ENCODE peak calls at places on chromosomes 7 and 10, in four cellular contexts. H is germinal center, P is T follicular helper cell, F is fibroblast of villous mesenchyme. S is an unnamed sample.

GRCh38 chr10:14560274-14560673 is 214.4 kb downstream of the FAM107B start:
- DNase-seq in H (no peak), P (peak; percentile 51), F (peak; percentile 43), S (no peak)

GRCh38 chr10:12907651-12908050 is 93.9 kb downstream of the CCDC3 start:
- DNase-seq in H (no peak), P (no peak), F (peak; percentile 26), S (no peak)

GRCh38 chr7:28329616-28330373 is 82.5 kb upstream of the CREB5 start:
- DNase-seq in H (no peak), P (no peak), F (no peak), S (peak; percentile 23)

GRCh38 chr7:25391295-25391861 is 163.1 kb upstream of the NPVF start:
- DNase-seq in H (no peak), P (no peak), F (peak; percentile 40), S (no peak)

GRCh38 chr7:24741691-24742639 is 15.3 kb downstream of the GSDME start:
- DNase-seq in H (no peak), P (no peak), F (peak; percentile 87), S (no peak)

GRCh38 chr7:118517275-118517674 is 292.8 kb downstream of the ANKRD7 start:
- DNase-seq in H (no peak), P (no peak), F (no peak), S (no peak)

GRCh38 chr10:123044391-123044790 is 35.6 kb downstream of the ACADSB start:
- DNase-seq in H (no peak), P (no peak), F (no peak), S (no peak)

GRCh38 chr10:132390455-132391371 is 6.3 kb upstream of the PWWP2B start:
- DNase-seq in H (no peak), P (no peak), F (no peak), S (no peak)

GRCh38 chr7:47508389-47509380 is 73.2 kb downstream of the TNS3 start:
- DNase-seq in H (no peak), P (no peak), F (no peak), S (no peak)

GRCh38 chr7:101906291-101907260 is 89.2 kb downstream of the CUX1 start:
- DNase-seq in H (no peak), P (no peak), F (no peak), S (no peak)

GRCh38 chr7:51035696-51036095 is 253.0 kb upstream of the GRB10 start:
- DNase-seq in H (no peak), P (no peak), F (peak; percentile 57), S (no peak)